ENCODE peak calls at places on chromosomes 13 and 19, in six cellular contexts. N is HCT116, T is GM12878, W is WTC11, S is H1, D is HepG2. M is an unnamed sample.

GRCh38 chr13:23007430-23007829 is 173.3 kb upstream of the SGCG start:
- DNase-seq in S (no peak), N (no peak), D (no peak), W (no peak), T (no peak), M (no peak)

GRCh38 chr13:45925151-45925550 is 73.6 kb upstream of the SIAH3 start:
- DNase-seq in W (no peak), D (no peak), S (no peak), T (no peak), N (no peak), M (no peak)

GRCh38 chr19:28169168-28169862 is 1043.6 kb downstream of the UQCRFS1 start:
- DNase-seq in S (no peak), W (peak), D (no peak), N (no peak), T (no peak), M (no peak)

GRCh38 chr19:1582201-1582600 is 10.5 kb downstream of the MBD3 start:
- DNase-seq in W (no peak), S (no peak), N (no peak), T (no peak), D (no peak), M (no peak)

GRCh38 chr13:109790951-109791605 is 4.7 kb upstream of the IRS2 start:
- DNase-seq in D (peak), T (no peak), W (no peak), S (no peak), N (no peak), M (peak)

GRCh38 chr19:21505459-21506393 is at the start of gene ZNF429:
- DNase-seq in D (peak), W (peak), T (peak), S (peak), N (no peak), M (peak)

GRCh38 chr19:30564551-30565011 is 192.4 kb downstream of the ZNF536 start:
- DNase-seq in D (no peak), W (no peak), N (no peak), T (no peak), S (no peak), M (no peak)

GRCh38 chr19:46813570-46814358 is 25.4 kb upstream of the SLC1A5 start:
- DNase-seq in W (no peak), T (no peak), D (peak), S (no peak), N (no peak), M (no peak)

GRCh38 chr19:46224773-46225172 is 4.8 kb upstream of the IGFL1 start:
- DNase-seq in N (no peak), S (no peak), D (no peak), T (no peak), W (no peak), M (no peak)

GRCh38 chr19:49921871-49922755 is 6.9 kb upstream of the ATF5 start:
- DNase-seq in W (no peak), D (no peak), S (no peak), T (no peak), N (no peak), M (no peak)

GRCh38 chr13:96475103-96475502 is 385.2 kb downstream of the HS6ST3 start:
- DNase-seq in W (no peak), D (no peak), S (no peak), T (no peak), N (no peak), M (no peak)

GRCh38 chr13:42681394-42681793 is 100.0 kb upstream of the FAM216B start:
- DNase-seq in W (no peak), N (no peak), S (no peak), D (no peak), T (no peak), M (no peak)

GRCh38 chr13:100459747-100460146 is 128.8 kb downstream of the GGACT start:
- DNase-seq in T (no peak), D (no peak), S (no peak), W (no peak), N (no peak), M (no peak)

GRCh38 chr13:43291289-43292055 is 268.1 kb downstream of the DNAJC15 start:
- DNase-seq in N (no peak), D (no peak), S (no peak), T (no peak), W (no peak), M (no peak)

GRCh38 chr19:38839816-38840582 is 8.4 kb upstream of the ECH1 start:
- DNase-seq in D (no peak), W (no peak), S (no peak), N (no peak), T (no peak), M (no peak)

GRCh38 chr13:30409911-30410704 is 12.2 kb upstream of the UBE2L5 start:
- DNase-seq in N (no peak), S (no peak), T (no peak), D (no peak), W (no peak), M (no peak)

GRCh38 chr19:52248256-52248655 is 21.1 kb upstream of the ZNF766 start:
- DNase-seq in W (peak), T (no peak), N (peak), D (peak), S (no peak), M (no peak)

GRCh38 chr19:2129486-2129885 is 21.9 kb downstream of the AP3D1 start:
- DNase-seq in T (no peak), S (no peak), D (no peak), N (no peak), W (no peak), M (no peak)

GRCh38 chr13:111368091-111368490 is 47.6 kb downstream of the TEX29 start:
- DNase-seq in S (no peak), T (no peak), N (no peak), W (no peak), D (no peak), M (no peak)

GRCh38 chr13:77529501-77529840 is 6.0 kb upstream of the SCEL start:
- DNase-seq in D (no peak), T (no peak), W (no peak), S (no peak), N (no peak), M (no peak)

GRCh38 chr19:57934820-57935665 is at the start of gene ZNF418:
- DNase-seq in S (peak), T (peak), W (peak), D (no peak), N (no peak), M (no peak)

GRCh38 chr13:20624213-20624612 is 57.3 kb downstream of the IFT88 start:
- DNase-seq in N (no peak), T (no peak), S (no peak), W (no peak), D (peak), M (no peak)

GRCh38 chr13:20383058-20383457 is 142.6 kb downstream of the CRYL1 start:
- DNase-seq in D (no peak), W (no peak), T (no peak), N (no peak), S (no peak), M (no peak)

GRCh38 chr13:52739468-52740071 is at the start of gene CNMD:
- DNase-seq in N (no peak), S (no peak), T (no peak), W (peak), D (no peak), M (no peak)

GRCh38 chr13:32984857-32985626 is 31.2 kb upstream of the KL start:
- DNase-seq in N (no peak), W (no peak), S (no peak), T (no peak), D (no peak), M (no peak)

GRCh38 chr19:34793562-34793961 is 20.5 kb upstream of the ZNF599 start:
- DNase-seq in W (no peak), N (no peak), D (no peak), T (no peak), S (no peak), M (no peak)

GRCh38 chr19:47445937-47446402 is 25.7 kb downstream of the SLC8A2 start:
- DNase-seq in D (no peak), N (no peak), W (peak), S (no peak), T (no peak), M (peak)

GRCh38 chr13:48749699-48750473 is 96.2 kb downstream of the CYSLTR2 start:
- DNase-seq in D (peak), T (peak), W (peak), N (peak), S (peak), M (peak)

GRCh38 chr13:32125746-32126145 is 94.2 kb downstream of the FRY start:
- DNase-seq in N (no peak), S (no peak), W (no peak), T (no peak), D (no peak), M (no peak)

GRCh38 chr19:1487576-1488281 is 2.4 kb downstream of the PCSK4 start:
- DNase-seq in S (no peak), N (no peak), D (no peak), T (no peak), W (no peak), M (no peak)

GRCh38 chr19:33434886-33435705 is 61.6 kb downstream of the CEBPG start:
- DNase-seq in D (no peak), N (no peak), W (no peak), S (no peak), T (no peak), M (no peak)

GRCh38 chr19:19386373-19386869 is 19.1 kb upstream of the GATAD2A start:
- DNase-seq in S (no peak), N (no peak), D (no peak), W (no peak), T (no peak), M (no peak)

GRCh38 chr19:56942749-56943148 is 102.2 kb upstream of the PEG3 start:
- DNase-seq in T (no peak), S (no peak), D (no peak), N (no peak), W (no peak), M (no peak)

GRCh38 chr13:75482070-75482819 is at the start of gene TBC1D4:
- DNase-seq in W (peak), T (peak), N (peak), S (peak), D (peak), M (peak)

GRCh38 chr13:75481176-75482069 is 546 bp downstream of the TBC1D4 start:
- DNase-seq in D (no peak), S (no peak), N (no peak), T (no peak), W (peak), M (peak)

GRCh38 chr13:75480691-75481175 is 1.2 kb downstream of the TBC1D4 start:
- DNase-seq in D (peak), N (peak), S (no peak), W (peak), T (no peak), M (peak)

GRCh38 chr13:75478659-75479058 is 3.3 kb downstream of the TBC1D4 start:
- DNase-seq in W (no peak), N (no peak), S (no peak), D (peak), T (no peak), M (no peak)

DNA sequence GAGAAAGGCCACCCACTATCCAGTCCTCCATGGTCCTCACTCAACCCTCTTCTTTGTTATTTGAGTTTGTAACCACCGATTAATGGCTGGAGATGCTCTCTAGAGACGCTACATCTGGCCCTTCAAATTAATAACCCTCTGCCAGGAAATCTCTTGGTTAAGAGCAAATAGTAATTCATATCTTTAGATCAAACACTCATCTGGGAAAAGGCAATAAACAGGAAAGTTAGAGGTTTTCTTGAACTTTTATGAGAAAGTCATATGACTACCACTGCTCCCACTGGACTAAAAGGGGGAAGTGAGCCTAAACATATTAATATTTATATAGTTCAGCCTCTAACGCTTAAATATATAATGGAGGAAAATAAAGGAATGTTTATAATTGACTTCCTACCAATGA is 2.9 kb downstream of the TBC1D4 start:
- DNase-seq in W (no peak), T (no peak), D (no peak), N (no peak), S (no peak), M (no peak)
- TF ChIP-seq SP1 in W (no peak), T (no peak), D (no peak), N (no peak), S (no peak), M (no peak)

GRCh38 chr13:113671066-113672001 is 4.3 kb downstream of the GRK1 start:
- DNase-seq in W (peak), S (no peak), D (no peak), N (no peak), T (no peak), M (no peak)

GRCh38 chr13:113669231-113669870 is 2.3 kb downstream of the GRK1 start:
- DNase-seq in D (no peak), W (peak), N (no peak), S (no peak), T (no peak), M (no peak)

GRCh38 chr13:113669871-113670341 is 2.9 kb downstream of the GRK1 start:
- DNase-seq in T (no peak), D (no peak), S (no peak), W (peak), N (no peak), M (no peak)

GRCh38 chr13:113670541-113670940 is 3.5 kb downstream of the GRK1 start:
- DNase-seq in T (no peak), S (no peak), N (no peak), D (no peak), W (peak), M (no peak)

DNA sequence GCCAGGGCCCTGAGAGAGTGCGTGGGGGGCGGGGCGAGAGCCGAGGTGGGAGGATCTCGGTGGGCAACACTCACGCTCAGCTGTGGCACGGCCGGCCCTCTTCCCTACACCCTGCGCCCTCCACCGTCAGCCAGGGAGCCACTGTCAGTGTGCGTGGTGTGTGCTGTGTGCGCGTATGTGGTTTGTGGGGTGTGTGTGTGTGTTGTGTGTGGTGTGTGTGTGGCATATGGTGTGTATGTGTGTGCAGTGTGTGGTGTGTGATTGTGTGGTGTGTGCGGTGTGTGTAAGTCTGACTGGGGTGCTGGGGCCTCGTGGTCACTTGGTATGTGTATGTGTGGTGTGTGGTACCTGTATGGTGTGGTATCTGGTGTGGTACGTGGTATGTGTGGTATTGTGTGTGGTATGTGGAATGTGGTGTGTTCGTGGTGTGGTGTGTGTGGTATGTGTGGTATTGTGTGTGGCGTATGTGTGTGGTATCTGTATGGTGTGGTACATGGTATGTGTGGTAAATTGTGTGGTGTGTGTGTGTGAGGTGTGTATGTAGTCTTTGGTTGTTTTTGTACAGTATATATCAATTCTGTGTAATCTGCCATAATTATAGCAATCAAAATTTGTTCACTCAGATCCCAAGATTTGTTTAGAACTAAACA is 5.1 kb downstream of the GRK1 start:
- DNase-seq in S (no peak), N (no peak), D (no peak), W (peak), T (no peak), M (no peak)
- TF ChIP-seq SP1 in S (no peak), N (no peak), D (no peak), W (no peak), T (no peak), M (no peak)

GRCh38 chr19:29232315-29232852 is 19.4 kb upstream of the UQCRFS1 start:
- DNase-seq in N (no peak), W (no peak), D (no peak), T (no peak), S (no peak), M (no peak)

GRCh38 chr19:29239220-29239776 is 26.3 kb upstream of the UQCRFS1 start:
- DNase-seq in D (no peak), N (no peak), T (no peak), W (no peak), S (no peak), M (no peak)

GRCh38 chr19:29233591-29233990 is 20.6 kb upstream of the UQCRFS1 start:
- DNase-seq in S (no peak), D (no peak), N (no peak), T (no peak), W (no peak), M (no peak)
- TF ChIP-seq SP1 in S (no peak), D (no peak), N (no peak), T (no peak), W (no peak), M (no peak)

GRCh38 chr19:16111160-16111908 is at the start of gene RAB8A:
- DNase-seq in T (peak), N (peak), D (peak), S (peak), W (peak), M (peak)
- TF ChIP-seq SP1 in T (peak), N (peak), D (no peak), S (peak), W (peak), M (no peak)

DNA sequence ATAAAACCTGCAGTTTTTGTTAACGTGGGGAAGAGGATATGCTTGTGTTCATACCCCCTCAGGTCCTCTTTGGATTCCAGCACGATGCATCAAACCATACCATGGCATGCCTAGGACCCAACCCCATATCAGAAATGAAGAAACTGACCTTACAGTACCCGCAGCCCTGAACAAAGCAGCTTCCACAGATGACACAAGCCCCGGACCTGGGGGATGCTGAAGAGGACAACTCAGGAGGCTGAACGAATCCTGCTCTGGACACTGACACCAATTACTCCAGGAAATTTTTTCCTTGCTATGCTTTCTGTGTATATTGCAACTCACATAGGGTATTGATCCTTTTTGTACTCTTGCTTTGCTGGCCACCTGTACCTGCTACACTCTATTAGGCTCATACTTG is 129.6 kb downstream of the ZNF675 start:
- DNase-seq in D (no peak), W (no peak), T (no peak), N (no peak), S (no peak), M (no peak)
- TF ChIP-seq SP1 in D (no peak), W (no peak), T (no peak), N (no peak), S (no peak), M (no peak)

M was measured in HEK293T.